ENCODE peak calls at places on chromosomes 11 and 22, in six cellular contexts. One of them, this sample, is unnamed.

GRCh38 chr11:70925238-70925637 is 327.1 kb downstream of the SHANK2 start:
- DNase-seq in HepG2: no peak
- DNase-seq in WTC11: no peak
- DNase-seq in A549: no peak
- DNase-seq in K562: no peak
- DNase-seq in H1: no peak
- DNase-seq in this sample: no peak

GRCh38 chr11:1460396-1460795 is 26.2 kb downstream of the MOB2 start:
- DNase-seq in HepG2: no peak
- DNase-seq in WTC11: no peak
- DNase-seq in A549: no peak
- DNase-seq in K562: no peak
- DNase-seq in H1: no peak
- DNase-seq in this sample: no peak

GRCh38 chr22:43179911-43180195 is 7.1 kb downstream of the TTLL12 start:
- DNase-seq in HepG2: no peak
- DNase-seq in WTC11: no peak
- DNase-seq in A549: no peak
- DNase-seq in K562: no peak
- DNase-seq in H1: no peak
- DNase-seq in this sample: no peak

GRCh38 chr11:117712530-117712929 is 84.5 kb downstream of the DSCAML1 start:
- DNase-seq in HepG2: no peak
- DNase-seq in WTC11: no peak
- DNase-seq in A549: no peak
- DNase-seq in K562: no peak
- DNase-seq in H1: no peak
- DNase-seq in this sample: no peak

GRCh38 chr22:49551897-49552659 is 275.6 kb downstream of the BRD1 start:
- DNase-seq in HepG2: no peak
- DNase-seq in WTC11: no peak
- DNase-seq in A549: no peak
- DNase-seq in K562: no peak
- DNase-seq in H1: no peak
- DNase-seq in this sample: no peak

GRCh38 chr11:130785376-130786110 is 130.7 kb downstream of the SNX19 start:
- DNase-seq in HepG2: no peak
- DNase-seq in WTC11: no peak
- DNase-seq in A549: peak; percentile 30
- DNase-seq in K562: peak; percentile 11
- DNase-seq in H1: no peak
- DNase-seq in this sample: no peak

GRCh38 chr11:69044111-69045013 is 4.4 kb upstream of the TPCN2 start:
- DNase-seq in HepG2: peak; percentile 68
- DNase-seq in WTC11: peak; percentile 76
- DNase-seq in A549: peak; percentile 84
- DNase-seq in K562: no peak
- DNase-seq in H1: peak; percentile 64
- DNase-seq in this sample: peak; percentile 56

GRCh38 chr11:61472282-61472681 is 36.3 kb upstream of the LRRC10B start:
- DNase-seq in HepG2: no peak
- DNase-seq in WTC11: no peak
- DNase-seq in A549: no peak
- DNase-seq in K562: no peak
- DNase-seq in H1: no peak
- DNase-seq in this sample: no peak

GRCh38 chr22:18005201-18005926 is 19.0 kb downstream of the MICAL3 start:
- DNase-seq in HepG2: no peak
- DNase-seq in WTC11: no peak
- DNase-seq in A549: no peak
- DNase-seq in K562: no peak
- DNase-seq in H1: no peak
- DNase-seq in this sample: peak; percentile 27

GRCh38 chr22:44583076-44583760 is 85.2 kb upstream of the RTL6 start:
- DNase-seq in HepG2: no peak
- DNase-seq in WTC11: no peak
- DNase-seq in A549: peak; percentile 18
- DNase-seq in K562: no peak
- DNase-seq in H1: no peak
- DNase-seq in this sample: no peak

GRCh38 chr11:90120191-90120590 is 14.3 kb upstream of the NAALAD2 start:
- DNase-seq in HepG2: no peak
- DNase-seq in WTC11: no peak
- DNase-seq in A549: no peak
- DNase-seq in K562: no peak
- DNase-seq in H1: no peak
- DNase-seq in this sample: no peak

GRCh38 chr11:46338636-46338987 is 8.7 kb upstream of the DGKZ start:
- DNase-seq in HepG2: no peak
- DNase-seq in WTC11: no peak
- DNase-seq in A549: no peak
- DNase-seq in K562: no peak
- DNase-seq in H1: no peak
- DNase-seq in this sample: no peak

GRCh38 chr11:118338637-118339061 is 3.9 kb downstream of the CD3D start:
- DNase-seq in HepG2: peak; percentile 68
- DNase-seq in WTC11: no peak
- DNase-seq in A549: no peak
- DNase-seq in K562: peak; percentile 66
- DNase-seq in H1: no peak
- DNase-seq in this sample: no peak

GRCh38 chr11:83573097-83573496 is 286.9 kb upstream of the CCDC90B start:
- DNase-seq in HepG2: no peak
- DNase-seq in WTC11: no peak
- DNase-seq in A549: no peak
- DNase-seq in K562: no peak
- DNase-seq in H1: no peak
- DNase-seq in this sample: no peak

GRCh38 chr11:9479899-9480298 is 19.1 kb downstream of the ZNF143 start:
- DNase-seq in HepG2: no peak
- DNase-seq in WTC11: no peak
- DNase-seq in A549: no peak
- DNase-seq in K562: no peak
- DNase-seq in H1: no peak
- DNase-seq in this sample: no peak

GRCh38 chr22:40635008-40635939 is 1.2 kb downstream of the MRTFA start:
- DNase-seq in HepG2: no peak
- DNase-seq in WTC11: no peak
- DNase-seq in A549: no peak
- DNase-seq in K562: no peak
- DNase-seq in H1: no peak
- DNase-seq in this sample: peak; percentile 30

GRCh38 chr11:12222099-12222751 is 111.8 kb downstream of the MICAL2 start:
- DNase-seq in HepG2: peak; percentile 35
- DNase-seq in WTC11: no peak
- DNase-seq in A549: no peak
- DNase-seq in K562: no peak
- DNase-seq in H1: no peak
- DNase-seq in this sample: no peak

GRCh38 chr11:131579932-131580387 is 209.5 kb downstream of the NTM start:
- DNase-seq in HepG2: peak; percentile 7
- DNase-seq in WTC11: peak; percentile 70
- DNase-seq in A549: peak; percentile 12
- DNase-seq in K562: peak; percentile 44
- DNase-seq in H1: no peak
- DNase-seq in this sample: no peak

GRCh38 chr22:47672526-47672925 is 910.1 kb downstream of the TBC1D22A start:
- DNase-seq in HepG2: no peak
- DNase-seq in WTC11: no peak
- DNase-seq in A549: no peak
- DNase-seq in K562: no peak
- DNase-seq in H1: no peak
- DNase-seq in this sample: no peak

GRCh38 chr11:33242575-33242974 is 14.6 kb upstream of the HIPK3 start:
- DNase-seq in HepG2: no peak
- DNase-seq in WTC11: no peak
- DNase-seq in A549: no peak
- DNase-seq in K562: no peak
- DNase-seq in H1: no peak
- DNase-seq in this sample: no peak

GRCh38 chr11:35868491-35868890 is 75.4 kb upstream of the LDLRAD3 start:
- DNase-seq in HepG2: no peak
- DNase-seq in WTC11: no peak
- DNase-seq in A549: no peak
- DNase-seq in K562: no peak
- DNase-seq in H1: no peak
- DNase-seq in this sample: no peak

GRCh38 chr11:46427364-46427763 is 35.8 kb upstream of the CHRM4 start:
- DNase-seq in HepG2: no peak
- DNase-seq in WTC11: peak; percentile 39
- DNase-seq in A549: peak; percentile 16
- DNase-seq in K562: peak; percentile 49
- DNase-seq in H1: peak; percentile 46
- DNase-seq in this sample: no peak

GRCh38 chr11:113579292-113579940 is 104.2 kb upstream of the DRD2 start:
- DNase-seq in HepG2: no peak
- DNase-seq in WTC11: no peak
- DNase-seq in A549: no peak
- DNase-seq in K562: no peak
- DNase-seq in H1: no peak
- DNase-seq in this sample: no peak

GRCh38 chr11:113574586-113574985 is 99.4 kb upstream of the DRD2 start:
- DNase-seq in HepG2: no peak
- DNase-seq in WTC11: no peak
- DNase-seq in A549: no peak
- DNase-seq in K562: no peak
- DNase-seq in H1: no peak
- DNase-seq in this sample: no peak

GRCh38 chr11:113578715-113579250 is 103.6 kb upstream of the DRD2 start:
- DNase-seq in HepG2: no peak
- DNase-seq in WTC11: no peak
- DNase-seq in A549: no peak
- DNase-seq in K562: no peak
- DNase-seq in H1: no peak
- DNase-seq in this sample: no peak

GRCh38 chr11:113578164-113578455 is 102.9 kb upstream of the DRD2 start:
- DNase-seq in HepG2: no peak
- DNase-seq in WTC11: no peak
- DNase-seq in A549: no peak
- DNase-seq in K562: no peak
- DNase-seq in H1: no peak
- DNase-seq in this sample: no peak

GRCh38 chr11:113577356-113578163 is 102.4 kb upstream of the DRD2 start:
- DNase-seq in HepG2: no peak
- DNase-seq in WTC11: no peak
- DNase-seq in A549: no peak
- DNase-seq in K562: no peak
- DNase-seq in H1: no peak
- DNase-seq in this sample: no peak
- TF ChIP-seq JUN in HepG2: no peak
- TF ChIP-seq JUN in WTC11: no peak
- TF ChIP-seq JUN in A549: no peak
- TF ChIP-seq JUN in K562: no peak
- TF ChIP-seq JUN in H1: no peak
- TF ChIP-seq JUN in this sample: no peak

GRCh38 chr11:102446606-102447005 is 6.0 kb downstream of the TMEM123 start:
- DNase-seq in HepG2: no peak
- DNase-seq in WTC11: no peak
- DNase-seq in A549: peak; percentile 56
- DNase-seq in K562: no peak
- DNase-seq in H1: no peak
- DNase-seq in this sample: peak; percentile 70
- TF ChIP-seq JUN in HepG2: no peak
- TF ChIP-seq JUN in WTC11: no peak
- TF ChIP-seq JUN in A549: no peak
- TF ChIP-seq JUN in K562: no peak
- TF ChIP-seq JUN in H1: no peak
- TF ChIP-seq JUN in this sample: peak; percentile 79

DNA sequence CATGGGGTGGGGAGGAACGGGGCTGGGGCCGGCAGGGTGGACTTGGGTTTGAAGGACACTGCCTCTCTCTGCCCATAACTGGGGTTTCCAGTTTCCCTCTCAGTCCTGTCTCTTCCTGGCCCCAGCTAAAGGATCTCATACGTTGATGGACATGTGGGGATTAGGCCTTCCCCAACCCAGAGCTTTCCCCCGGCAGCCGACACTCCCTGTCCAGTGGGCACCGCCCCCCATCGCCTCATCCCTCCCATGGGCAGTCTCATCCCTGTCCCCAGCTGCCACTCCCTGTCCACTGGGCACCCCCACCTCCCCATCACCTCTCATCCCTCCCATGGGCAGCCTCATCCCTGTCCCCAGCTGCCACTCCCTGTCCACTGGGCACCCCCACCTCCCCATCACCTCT is 22.2 kb upstream of the ACR start:
- DNase-seq in HepG2: no peak
- DNase-seq in WTC11: no peak
- DNase-seq in A549: no peak
- DNase-seq in K562: no peak
- DNase-seq in H1: no peak
- DNase-seq in this sample: no peak
- TF ChIP-seq JUN in HepG2: no peak
- TF ChIP-seq JUN in WTC11: no peak
- TF ChIP-seq JUN in A549: no peak
- TF ChIP-seq JUN in K562: no peak
- TF ChIP-seq JUN in H1: no peak
- TF ChIP-seq JUN in this sample: no peak

GRCh38 chr11:95297680-95298452 is 66.9 kb upstream of the SESN3 start:
- DNase-seq in HepG2: no peak
- DNase-seq in WTC11: no peak
- DNase-seq in A549: no peak
- DNase-seq in K562: no peak
- DNase-seq in H1: no peak
- DNase-seq in this sample: no peak

GRCh38 chr11:95296621-95297025 is 65.6 kb upstream of the SESN3 start:
- DNase-seq in HepG2: no peak
- DNase-seq in WTC11: no peak
- DNase-seq in A549: no peak
- DNase-seq in K562: no peak
- DNase-seq in H1: no peak
- DNase-seq in this sample: no peak

GRCh38 chr11:95296165-95296564 is 65.2 kb upstream of the SESN3 start:
- DNase-seq in HepG2: no peak
- DNase-seq in WTC11: no peak
- DNase-seq in A549: no peak
- DNase-seq in K562: no peak
- DNase-seq in H1: no peak
- DNase-seq in this sample: no peak

GRCh38 chr11:95301497-95301896 is 70.5 kb upstream of the SESN3 start:
- DNase-seq in HepG2: no peak
- DNase-seq in WTC11: no peak
- DNase-seq in A549: no peak
- DNase-seq in K562: no peak
- DNase-seq in H1: no peak
- DNase-seq in this sample: no peak

DNA sequence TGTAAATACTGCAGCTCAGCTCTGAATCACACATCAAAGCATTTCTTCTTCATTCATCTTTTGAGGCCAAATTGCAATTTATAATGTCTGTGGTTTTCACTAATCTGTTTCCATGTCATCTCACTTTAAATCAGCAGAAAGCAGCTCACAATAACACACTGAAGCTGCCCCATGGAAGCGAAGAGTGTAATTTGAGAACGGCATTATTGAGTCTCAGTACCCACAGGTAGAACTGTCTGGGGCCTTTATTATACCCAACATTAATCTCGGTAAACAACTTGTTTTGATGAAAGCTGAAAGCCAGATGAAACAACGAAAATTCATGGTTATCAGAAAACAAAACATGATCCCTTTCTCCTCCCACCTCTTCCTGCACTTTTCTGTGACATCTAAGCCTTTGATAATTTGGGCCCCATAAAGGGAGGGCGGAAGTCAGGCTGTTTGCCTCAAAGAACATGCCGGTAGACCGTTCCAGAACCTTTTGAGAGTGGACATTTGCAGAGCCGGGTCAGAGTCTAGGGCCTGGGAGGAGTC is 68.1 kb upstream of the SESN3 start:
- DNase-seq in HepG2: no peak
- DNase-seq in WTC11: no peak
- DNase-seq in A549: no peak
- DNase-seq in K562: no peak
- DNase-seq in H1: no peak
- DNase-seq in this sample: no peak
- TF ChIP-seq JUN in HepG2: no peak
- TF ChIP-seq JUN in WTC11: no peak
- TF ChIP-seq JUN in A549: no peak
- TF ChIP-seq JUN in K562: no peak
- TF ChIP-seq JUN in H1: no peak
- TF ChIP-seq JUN in this sample: no peak

This sample was measured in endothelial cell of umbilical vein.